ENCODE peak calls at places on chromosomes 7 and 10, in six cellular contexts. P, M, H, Z, W and S are unnamed samples.

GRCh38 chr7:35697414-35698175 is 2.7 kb upstream of the HERPUD2 start:
- DNase-seq in M (no peak), W (peak; percentile 59), H (peak; percentile 86), Z (peak; percentile 30), P (no peak), S (no peak)

GRCh38 chr7:151411551-151411950 is 1.7 kb upstream of the WDR86 start:
- DNase-seq in P (no peak), M (no peak), Z (no peak), H (no peak), W (no peak), S (no peak)

GRCh38 chr10:101145750-101146391 is 14.8 kb downstream of the TLX1 start:
- DNase-seq in W (no peak), M (no peak), H (no peak), Z (no peak), P (no peak), S (no peak)

GRCh38 chr7:78197447-78197846 is 398.9 kb downstream of the PHTF2 start:
- DNase-seq in H (peak; percentile 31), M (no peak), W (peak; percentile 76), P (no peak), Z (no peak), S (no peak)

GRCh38 chr7:142391191-142391992 is 133.5 kb upstream of the PRSS58 start:
- DNase-seq in H (no peak), M (peak; percentile 81), Z (no peak), W (no peak), P (no peak), S (no peak)

GRCh38 chr7:133932591-133932990 is 194.5 kb upstream of the LRGUK start:
- DNase-seq in P (no peak), Z (no peak), W (no peak), M (peak; percentile 30), H (no peak), S (no peak)

GRCh38 chr10:122326806-122327205 is 47.7 kb upstream of the PLEKHA1 start:
- DNase-seq in H (no peak), M (no peak), Z (no peak), W (no peak), P (no peak), S (no peak)

GRCh38 chr10:14904316-14904732 is 25.7 kb downstream of the SUV39H2 start:
- DNase-seq in W (no peak), P (no peak), Z (no peak), M (peak; percentile 30), H (peak; percentile 25), S (no peak)

GRCh38 chr7:114819629-114820362 is 102.1 kb upstream of the MDFIC start:
- DNase-seq in P (no peak), W (peak; percentile 99), H (peak; percentile 100), M (no peak), Z (peak; percentile 94), S (no peak)

GRCh38 chr10:27359792-27360320 is 119.3 kb upstream of the ACBD5 start:
- DNase-seq in P (no peak), Z (no peak), M (no peak), H (no peak), W (no peak), S (no peak)

GRCh38 chr7:93890464-93891068 is at the start of gene TFPI2:
- DNase-seq in H (peak; percentile 90), P (peak; percentile 64), W (peak; percentile 70), M (peak; percentile 58), Z (no peak), S (no peak)

GRCh38 chr7:76347710-76348109 is 11.1 kb downstream of the YWHAG start:
- DNase-seq in W (no peak), M (no peak), Z (no peak), P (no peak), H (no peak), S (no peak)

GRCh38 chr7:135710417-135711138 is 17.4 kb downstream of the SLC13A4 start:
- DNase-seq in P (no peak), W (no peak), H (no peak), M (no peak), Z (no peak), S (no peak)

GRCh38 chr7:69062020-69062760 is 536.1 kb upstream of the AUTS2 start:
- DNase-seq in Z (no peak), M (no peak), P (no peak), H (peak; percentile 29), W (peak; percentile 1), S (no peak)

GRCh38 chr10:125057158-125058001 is 103.0 kb downstream of the CTBP2 start:
- DNase-seq in M (peak; percentile 64), H (no peak), W (no peak), P (peak; percentile 85), Z (no peak), S (no peak)

GRCh38 chr7:47329320-47329926 is 252.5 kb downstream of the TNS3 start:
- DNase-seq in H (no peak), P (no peak), M (no peak), Z (no peak), W (no peak), S (no peak)

GRCh38 chr7:531777-532176 is 12.1 kb upstream of the PDGFA start:
- DNase-seq in Z (no peak), W (no peak), M (no peak), H (no peak), P (no peak), S (no peak)

GRCh38 chr7:148334959-148335577 is 255.5 kb upstream of the C7orf33 start:
- DNase-seq in Z (no peak), W (peak; percentile 64), H (peak; percentile 90), P (no peak), M (no peak), S (peak; percentile 81)

GRCh38 chr7:134690614-134691504 is 44.2 kb downstream of the BPGM start:
- DNase-seq in Z (no peak), P (no peak), W (no peak), M (no peak), H (no peak), S (no peak)

GRCh38 chr7:131667699-131668098 is 111.3 kb upstream of the PODXL start:
- DNase-seq in P (no peak), W (no peak), M (no peak), H (no peak), Z (no peak), S (no peak)

GRCh38 chr10:114291516-114291915 is 52.5 kb downstream of the VWA2 start:
- DNase-seq in H (no peak), W (no peak), P (no peak), Z (no peak), M (no peak), S (no peak)

GRCh38 chr10:80579370-80579769 is 41.7 kb downstream of the SH2D4B start:
- DNase-seq in W (no peak), H (no peak), Z (no peak), P (no peak), M (no peak), S (no peak)

GRCh38 chr10:126686732-126687693 is 16.5 kb upstream of the C10orf90 start:
- DNase-seq in H (no peak), W (no peak), Z (no peak), M (no peak), P (no peak), S (no peak)

GRCh38 chr7:135734343-135734689 is 6.3 kb upstream of the SLC13A4 start:
- DNase-seq in P (no peak), W (no peak), Z (no peak), H (no peak), M (no peak), S (no peak)

GRCh38 chr10:11307004-11307403 is 289.3 kb downstream of the CELF2 start:
- DNase-seq in M (no peak), P (no peak), W (no peak), H (no peak), Z (no peak), S (no peak)

GRCh38 chr10:122303271-122304053 is 32.4 kb downstream of the BTBD16 start:
- DNase-seq in W (no peak), P (no peak), M (no peak), Z (no peak), H (no peak), S (no peak)

GRCh38 chr7:27102578-27103442 is at the start of gene HOXA2:
- DNase-seq in W (no peak), Z (no peak), M (no peak), H (no peak), P (no peak), S (no peak)

GRCh38 chr10:22750131-22750530 is 35.8 kb upstream of the PIP4K2A start:
- DNase-seq in M (no peak), Z (no peak), W (no peak), H (no peak), P (no peak), S (no peak)

GRCh38 chr7:47441796-47442744 is 139.8 kb downstream of the TNS3 start:
- DNase-seq in P (no peak), Z (no peak), M (no peak), W (no peak), H (no peak), S (no peak)

GRCh38 chr7:40175725-40176510 is 41.1 kb downstream of the SUGCT start:
- DNase-seq in Z (no peak), M (no peak), P (no peak), W (no peak), H (no peak), S (no peak)